ENCODE peak calls at places on chromosomes 13 and 19, in five cellular contexts. One of them, this sample, is unnamed.

GRCh38 chr13:21478881-21479808 is 20.0 kb upstream of the ZDHHC20 start:
- DNase-seq in esophagus muscularis mucosa: no peak
- DNase-seq in neural progenitor cell: peak; percentile 80
- DNase-seq in uterus: no peak
- DNase-seq in GM23248: peak; percentile 77
- DNase-seq in this sample: no peak

GRCh38 chr13:64756621-64757020 is 2473.5 kb downstream of the PCDH9 start:
- DNase-seq in neural progenitor cell: no peak
- DNase-seq in GM23248: no peak
- DNase-seq in uterus: no peak
- DNase-seq in esophagus muscularis mucosa: no peak
- DNase-seq in this sample: no peak

GRCh38 chr13:93146584-93147292 is 79.9 kb upstream of the GPC6 start:
- DNase-seq in esophagus muscularis mucosa: no peak
- DNase-seq in uterus: no peak
- DNase-seq in neural progenitor cell: no peak
- DNase-seq in GM23248: peak; percentile 47
- DNase-seq in this sample: no peak

GRCh38 chr13:97977376-97977705 is 23.9 kb downstream of the IPO5 start:
- DNase-seq in esophagus muscularis mucosa: no peak
- DNase-seq in GM23248: no peak
- DNase-seq in uterus: no peak
- DNase-seq in neural progenitor cell: no peak
- DNase-seq in this sample: no peak

GRCh38 chr19:10259162-10259905 is 7.3 kb downstream of the MRPL4 start:
- DNase-seq in uterus: peak; percentile 74
- DNase-seq in esophagus muscularis mucosa: no peak
- DNase-seq in neural progenitor cell: peak; percentile 93
- DNase-seq in GM23248: peak; percentile 84
- DNase-seq in this sample: peak; percentile 66

GRCh38 chr19:55053735-55054134 is 9.2 kb downstream of the RDH13 start:
- DNase-seq in neural progenitor cell: no peak
- DNase-seq in uterus: no peak
- DNase-seq in GM23248: no peak
- DNase-seq in esophagus muscularis mucosa: no peak
- DNase-seq in this sample: no peak

GRCh38 chr13:76708138-76708537 is 178.1 kb downstream of the KCTD12 start:
- DNase-seq in GM23248: no peak
- DNase-seq in uterus: no peak
- DNase-seq in neural progenitor cell: no peak
- DNase-seq in esophagus muscularis mucosa: no peak
- DNase-seq in this sample: no peak

GRCh38 chr19:23887642-23888041 is 27.0 kb upstream of the ZNF726 start:
- DNase-seq in GM23248: no peak
- DNase-seq in esophagus muscularis mucosa: no peak
- DNase-seq in neural progenitor cell: no peak
- DNase-seq in uterus: no peak
- DNase-seq in this sample: no peak

GRCh38 chr19:48806818-48807589 is 3.8 kb downstream of the BCAT2 start:
- DNase-seq in neural progenitor cell: peak; percentile 42
- DNase-seq in GM23248: peak; percentile 73
- DNase-seq in esophagus muscularis mucosa: no peak
- DNase-seq in uterus: no peak
- DNase-seq in this sample: no peak

GRCh38 chr19:42295342-42295741 is 6.6 kb upstream of the PRR19 start:
- DNase-seq in esophagus muscularis mucosa: no peak
- DNase-seq in neural progenitor cell: no peak
- DNase-seq in uterus: no peak
- DNase-seq in GM23248: no peak
- DNase-seq in this sample: no peak

GRCh38 chr19:40257096-40257517 is 28.0 kb downstream of the AKT2 start:
- DNase-seq in uterus: no peak
- DNase-seq in GM23248: no peak
- DNase-seq in neural progenitor cell: no peak
- DNase-seq in esophagus muscularis mucosa: no peak
- DNase-seq in this sample: no peak

GRCh38 chr13:94315188-94315587 is 164.3 kb downstream of the DCT start:
- DNase-seq in GM23248: no peak
- DNase-seq in uterus: no peak
- DNase-seq in esophagus muscularis mucosa: no peak
- DNase-seq in neural progenitor cell: no peak
- DNase-seq in this sample: no peak

GRCh38 chr19:14441041-14441938 is 8.2 kb downstream of the PKN1 start:
- DNase-seq in neural progenitor cell: no peak
- DNase-seq in esophagus muscularis mucosa: no peak
- DNase-seq in uterus: no peak
- DNase-seq in GM23248: no peak
- DNase-seq in this sample: no peak

GRCh38 chr13:24284876-24285275 is 24.5 kb upstream of the C1QTNF9 start:
- DNase-seq in neural progenitor cell: no peak
- DNase-seq in esophagus muscularis mucosa: no peak
- DNase-seq in uterus: no peak
- DNase-seq in GM23248: no peak
- DNase-seq in this sample: no peak

GRCh38 chr19:54390942-54391577 is 24.2 kb upstream of the TTYH1 start:
- DNase-seq in uterus: peak; percentile 20
- DNase-seq in neural progenitor cell: peak; percentile 93
- DNase-seq in esophagus muscularis mucosa: no peak
- DNase-seq in GM23248: peak; percentile 76
- DNase-seq in this sample: no peak

GRCh38 chr13:107874456-107874855 is 340.9 kb downstream of the LIG4 start:
- DNase-seq in esophagus muscularis mucosa: no peak
- DNase-seq in neural progenitor cell: no peak
- DNase-seq in uterus: no peak
- DNase-seq in GM23248: no peak
- DNase-seq in this sample: no peak

GRCh38 chr19:53272044-53272443 is 4.5 kb upstream of the VN1R4 start:
- DNase-seq in esophagus muscularis mucosa: no peak
- DNase-seq in GM23248: no peak
- DNase-seq in uterus: no peak
- DNase-seq in neural progenitor cell: no peak
- DNase-seq in this sample: no peak

GRCh38 chr19:511101-511841 is 4.0 kb downstream of the TPGS1 start:
- DNase-seq in uterus: no peak
- DNase-seq in GM23248: peak; percentile 42
- DNase-seq in esophagus muscularis mucosa: no peak
- DNase-seq in neural progenitor cell: peak; percentile 75
- DNase-seq in this sample: no peak
- H3K27ac ChIP-seq in uterus: peak overlapping the region; percentile 40
- H3K27ac ChIP-seq in GM23248: peak overlapping the region; percentile 35
- H3K27ac ChIP-seq in esophagus muscularis mucosa: peak overlapping the region; percentile 66
- H3K27ac ChIP-seq in neural progenitor cell: no peak overlapping the region
- H3K27ac ChIP-seq in this sample: no peak overlapping the region

GRCh38 chr19:31054430-31054829 is 294.8 kb downstream of the TSHZ3 start:
- DNase-seq in GM23248: peak; percentile 74
- DNase-seq in neural progenitor cell: peak; percentile 82
- DNase-seq in esophagus muscularis mucosa: peak; percentile 62
- DNase-seq in uterus: no peak
- DNase-seq in this sample: no peak

DNA sequence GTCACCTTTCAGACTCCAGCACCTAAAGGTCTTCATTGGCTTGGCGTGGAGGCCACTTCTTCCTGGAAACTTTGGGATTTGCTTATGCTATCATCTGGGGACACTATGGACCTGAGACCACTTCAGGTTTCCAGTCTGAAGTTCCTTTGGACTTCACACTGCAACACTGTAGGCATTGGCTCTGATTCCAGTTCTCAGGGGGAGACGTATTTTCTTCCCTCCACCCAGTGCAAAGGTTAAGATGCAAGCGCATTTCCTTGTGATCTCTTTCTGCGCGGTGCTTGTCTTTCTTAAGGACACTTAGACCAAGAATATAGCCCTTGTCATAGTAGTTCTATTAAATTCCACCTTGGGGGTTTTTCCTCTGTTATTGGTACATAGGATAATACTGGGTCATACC is 299.8 kb downstream of the TSHZ3 start:
- DNase-seq in uterus: no peak
- DNase-seq in neural progenitor cell: no peak
- DNase-seq in esophagus muscularis mucosa: no peak
- DNase-seq in GM23248: no peak
- DNase-seq in this sample: no peak
- H3K4me3 ChIP-seq in uterus: no peak overlapping the region
- H3K4me3 ChIP-seq in neural progenitor cell: no peak overlapping the region
- H3K4me3 ChIP-seq in esophagus muscularis mucosa: no peak overlapping the region
- H3K4me3 ChIP-seq in GM23248: no peak overlapping the region
- H3K4me3 ChIP-seq in this sample: no peak overlapping the region

GRCh38 chr19:1752757-1753728 is at the start of gene ONECUT3:
- DNase-seq in esophagus muscularis mucosa: no peak
- DNase-seq in uterus: no peak
- DNase-seq in neural progenitor cell: peak; percentile 80
- DNase-seq in GM23248: peak; percentile 35
- DNase-seq in this sample: no peak
- H3K4me1 ChIP-seq in esophagus muscularis mucosa: peaks cover 47% of the 10 kb centered on the region
- H3K4me1 ChIP-seq in uterus: no peaks in the 10 kb centered on the region
- H3K4me1 ChIP-seq in neural progenitor cell: peaks cover 28% of the 10 kb centered on the region
- H3K4me1 ChIP-seq in GM23248: no peaks in the 10 kb centered on the region
- H3K4me1 ChIP-seq in this sample: peaks cover 13% of the 10 kb centered on the region

GRCh38 chr13:73876323-73876722 is 257.9 kb downstream of the KLF12 start:
- DNase-seq in esophagus muscularis mucosa: no peak
- DNase-seq in neural progenitor cell: no peak
- DNase-seq in uterus: no peak
- DNase-seq in GM23248: peak; percentile 51
- DNase-seq in this sample: no peak

GRCh38 chr13:73874460-73874859 is 259.7 kb downstream of the KLF12 start:
- DNase-seq in neural progenitor cell: no peak
- DNase-seq in uterus: no peak
- DNase-seq in GM23248: no peak
- DNase-seq in esophagus muscularis mucosa: no peak
- DNase-seq in this sample: no peak

GRCh38 chr13:73870036-73870741 is 264.0 kb downstream of the KLF12 start:
- DNase-seq in esophagus muscularis mucosa: no peak
- DNase-seq in neural progenitor cell: no peak
- DNase-seq in GM23248: peak; percentile 44
- DNase-seq in uterus: no peak
- DNase-seq in this sample: no peak

GRCh38 chr13:73872397-73872796 is 261.8 kb downstream of the KLF12 start:
- DNase-seq in esophagus muscularis mucosa: no peak
- DNase-seq in uterus: no peak
- DNase-seq in GM23248: peak; percentile 26
- DNase-seq in neural progenitor cell: no peak
- DNase-seq in this sample: no peak

DNA sequence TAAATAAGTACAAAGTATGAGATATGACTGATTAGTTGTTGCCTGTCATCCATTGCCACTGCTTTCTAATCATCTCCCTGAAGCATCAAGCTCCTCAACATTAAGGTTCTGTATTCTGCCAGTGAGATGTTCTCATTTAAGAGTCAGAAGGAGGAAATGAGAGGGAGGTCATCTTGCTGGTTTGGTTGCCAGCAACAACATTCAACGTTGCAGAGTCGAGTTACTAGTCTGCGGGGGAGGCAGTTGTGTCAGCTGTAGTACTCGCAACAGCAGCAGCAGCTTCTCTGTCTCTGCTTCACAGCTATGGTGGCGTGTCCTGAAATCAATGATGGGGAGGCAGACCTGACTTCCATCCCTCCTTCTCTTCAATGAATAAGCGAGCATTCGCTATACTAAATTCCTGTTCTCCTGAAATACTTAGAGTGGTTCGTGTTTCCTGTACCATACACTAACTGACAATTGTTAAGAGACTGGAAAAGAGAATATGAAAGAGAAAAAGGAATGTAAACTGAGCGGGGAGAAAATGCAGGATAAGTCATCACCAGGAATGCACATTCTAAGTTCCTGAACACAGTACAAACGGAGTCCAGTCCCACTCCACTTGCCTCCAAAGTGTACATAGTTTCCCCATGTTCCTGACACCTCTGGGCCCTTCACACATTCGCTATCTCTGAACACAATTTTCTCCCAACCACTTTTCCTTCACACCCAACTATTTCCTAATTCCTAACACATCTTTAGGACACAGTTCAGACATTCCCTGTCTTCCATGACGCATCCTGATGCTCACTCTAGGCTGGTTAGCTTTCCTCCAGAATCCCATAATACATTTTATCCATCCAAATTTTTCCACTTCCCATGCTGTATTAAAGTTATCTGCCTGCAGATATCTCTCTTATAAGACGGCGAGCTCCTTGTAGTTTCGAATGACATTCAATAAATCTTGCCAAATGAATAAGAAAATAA is 263.0 kb downstream of the KLF12 start:
- DNase-seq in GM23248: peak; percentile 86
- DNase-seq in uterus: peak; percentile 22
- DNase-seq in neural progenitor cell: no peak
- DNase-seq in esophagus muscularis mucosa: no peak
- DNase-seq in this sample: no peak
- H3K27ac ChIP-seq in GM23248: peak overlapping the region; percentile 69
- H3K27ac ChIP-seq in uterus: no peak overlapping the region
- H3K27ac ChIP-seq in neural progenitor cell: no peak overlapping the region
- H3K27ac ChIP-seq in esophagus muscularis mucosa: peak overlapping the region; percentile 52
- H3K27ac ChIP-seq in this sample: no peak overlapping the region

DNA sequence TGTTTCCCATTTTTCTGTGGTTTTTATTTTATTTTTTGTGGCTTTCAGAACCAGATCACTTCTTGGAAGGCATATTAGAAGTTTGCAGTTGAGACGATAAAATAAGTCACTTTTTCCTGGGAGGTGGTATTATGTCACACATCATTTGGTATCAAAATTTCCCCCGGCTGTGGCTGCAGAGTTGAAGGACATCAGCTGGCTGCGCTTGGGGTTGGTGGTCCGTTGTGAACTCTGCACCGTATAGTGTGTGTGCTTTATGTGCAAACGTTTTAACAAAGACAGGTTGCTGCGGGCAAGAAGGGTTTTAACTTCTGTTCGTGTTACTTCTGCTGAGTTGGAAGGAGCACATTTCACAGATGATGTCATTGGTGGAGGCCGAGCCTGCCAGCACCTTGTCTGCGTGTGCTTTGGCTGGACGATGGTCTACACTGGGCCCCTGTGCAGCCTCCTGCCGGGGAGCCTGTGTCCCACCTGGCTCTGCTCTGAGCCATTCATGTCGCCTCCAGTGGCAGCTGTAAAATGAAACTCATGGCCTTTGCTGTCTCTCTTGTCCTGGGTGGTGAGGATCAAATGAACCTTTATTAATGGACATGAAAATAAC is 9.6 kb downstream of the ATP11A start:
- DNase-seq in uterus: no peak
- DNase-seq in neural progenitor cell: no peak
- DNase-seq in GM23248: no peak
- DNase-seq in esophagus muscularis mucosa: no peak
- DNase-seq in this sample: no peak
- H3K4me3 ChIP-seq in uterus: no peak overlapping the region
- H3K4me3 ChIP-seq in neural progenitor cell: no peak overlapping the region
- H3K4me3 ChIP-seq in GM23248: no peak overlapping the region
- H3K4me3 ChIP-seq in esophagus muscularis mucosa: no peak overlapping the region
- H3K4me3 ChIP-seq in this sample: no peak overlapping the region

DNA sequence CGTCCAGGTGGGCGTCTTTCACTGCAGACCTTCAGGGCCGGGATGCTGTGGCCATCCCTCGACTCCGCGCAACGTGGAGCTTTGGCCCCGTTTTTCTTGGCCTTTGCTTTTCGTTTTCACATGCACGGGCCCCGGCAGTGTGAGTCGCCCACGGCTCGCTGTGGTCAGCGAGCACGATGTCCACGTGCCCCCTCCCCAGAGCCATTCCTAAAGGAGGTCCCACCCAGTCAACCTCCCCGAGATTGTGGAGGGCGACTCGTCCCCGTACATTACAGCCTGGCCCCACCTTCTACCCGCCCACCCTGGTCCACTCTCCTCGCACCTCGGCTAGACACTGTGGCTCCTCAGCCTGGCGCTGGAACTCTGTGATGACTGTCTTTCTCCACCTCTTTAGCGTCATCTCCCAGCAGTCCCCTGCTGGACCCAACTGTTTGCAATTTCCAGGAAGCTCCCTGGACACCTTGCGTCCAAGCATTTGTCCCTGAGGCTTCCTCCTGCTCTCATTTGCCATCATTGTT is 405 bp downstream of the ZNF446 start:
- DNase-seq in GM23248: peak; percentile 80
- DNase-seq in esophagus muscularis mucosa: no peak
- DNase-seq in uterus: no peak
- DNase-seq in neural progenitor cell: no peak
- DNase-seq in this sample: peak; percentile 36
- H3K4me1 ChIP-seq in GM23248: peaks cover 16% of the 10 kb centered on the region
- H3K4me1 ChIP-seq in esophagus muscularis mucosa: peaks cover 22% of the 10 kb centered on the region
- H3K4me1 ChIP-seq in uterus: no peaks in the 10 kb centered on the region
- H3K4me1 ChIP-seq in neural progenitor cell: peaks cover 9% of the 10 kb centered on the region
- H3K4me1 ChIP-seq in this sample: peaks cover 21% of the 10 kb centered on the region